ENCODE peak calls at places on chromosomes 3 and 15, in nine cellular contexts. G, J, I, K, L, P, O, V and C are unnamed samples.

GRCh38 chr15:52078876-52079700 is 33.5 kb downstream of the BCL2L10 start:
- DNase-seq in J (peak), V (no peak), K (no peak), G (peak), P (no peak), L (peak), I (peak), O (peak), C (peak)

GRCh38 chr3:172713316-172713715 is 2.4 kb upstream of the NCEH1 start:
- DNase-seq in G (no peak), I (no peak), O (no peak), V (no peak), L (no peak), P (no peak), J (no peak), K (no peak), C (no peak)

GRCh38 chr3:188157971-188158370 is 4.0 kb downstream of the LPP start:
- DNase-seq in L (no peak), J (no peak), I (no peak), O (no peak), P (no peak), V (no peak), G (no peak), K (no peak), C (no peak)

GRCh38 chr3:40366203-40367162 is 20.5 kb upstream of the ENTPD3 start:
- DNase-seq in J (no peak), O (no peak), K (no peak), V (no peak), L (no peak), I (no peak), G (peak), P (no peak), C (no peak)

GRCh38 chr3:160450846-160451245 is 1.3 kb upstream of the TRIM59 start:
- DNase-seq in L (no peak), V (no peak), K (peak), P (peak), I (no peak), J (no peak), G (peak), O (no peak), C (no peak)

GRCh38 chr15:25694238-25694584 is 168.9 kb downstream of the ATP10A start:
- DNase-seq in K (no peak), G (no peak), J (no peak), L (no peak), V (no peak), O (no peak), P (no peak), I (no peak), C (no peak)

GRCh38 chr3:17136251-17136721 is 251.5 kb downstream of the PLCL2 start:
- DNase-seq in P (no peak), G (no peak), J (no peak), K (no peak), L (no peak), I (no peak), O (no peak), V (no peak), C (no peak)

GRCh38 chr3:188119846-188120245 is 34.1 kb upstream of the LPP start:
- DNase-seq in V (no peak), L (no peak), I (no peak), G (no peak), O (no peak), P (no peak), K (no peak), J (no peak), C (no peak)

GRCh38 chr3:126338796-126339241 is 18.4 kb downstream of the KLF15 start:
- DNase-seq in P (no peak), K (no peak), J (no peak), G (no peak), I (no peak), O (no peak), V (no peak), L (no peak), C (no peak)

GRCh38 chr3:134685881-134686802 is 35.3 kb upstream of the KY start:
- DNase-seq in O (no peak), J (no peak), G (peak), I (no peak), P (peak), V (no peak), K (peak), L (no peak), C (no peak)

GRCh38 chr15:28915935-28916334 is 30.2 kb downstream of the APBA2 start:
- DNase-seq in O (no peak), J (no peak), I (no peak), G (no peak), P (no peak), V (no peak), K (no peak), L (no peak), C (no peak)

GRCh38 chr3:55180161-55180560 is 252.3 kb upstream of the LRTM1 start:
- DNase-seq in J (no peak), V (no peak), K (no peak), P (no peak), L (no peak), O (no peak), G (peak), I (no peak), C (no peak)

GRCh38 chr3:187613557-187613956 is 56.6 kb downstream of the SST start:
- DNase-seq in K (no peak), P (no peak), G (no peak), L (no peak), O (no peak), I (no peak), V (no peak), J (no peak), C (no peak)

GRCh38 chr3:46715507-46716175 is 2.0 kb downstream of the PRSS50 start:
- DNase-seq in I (no peak), O (no peak), V (no peak), K (no peak), P (no peak), L (no peak), J (peak), G (no peak), C (no peak)

GRCh38 chr3:110865934-110866333 is 205.7 kb upstream of the NECTIN3 start:
- DNase-seq in L (no peak), V (no peak), I (no peak), O (no peak), P (no peak), K (no peak), J (no peak), G (no peak), C (no peak)

GRCh38 chr3:109819786-109820185 is 482.4 kb upstream of the DPPA4 start:
- DNase-seq in V (no peak), G (no peak), P (no peak), J (no peak), K (no peak), O (no peak), L (no peak), I (no peak), C (no peak)

GRCh38 chr3:132721479-132722164 is 587 bp downstream of the NPHP3 start:
- DNase-seq in V (peak), G (peak), P (peak), I (no peak), L (no peak), O (no peak), K (peak), J (peak), C (peak)

GRCh38 chr3:12946661-12947316 is 105.4 kb upstream of the RPL32 start:
- DNase-seq in V (no peak), O (no peak), K (no peak), L (no peak), I (no peak), J (no peak), G (peak), P (no peak), C (no peak)

GRCh38 chr3:111890051-111890580 is 31.1 kb downstream of the PHLDB2 start:
- DNase-seq in O (no peak), J (no peak), K (no peak), L (no peak), V (no peak), P (no peak), I (no peak), G (peak), C (no peak)

GRCh38 chr3:163508212-163508611 is 1570.1 kb downstream of the SI start:
- DNase-seq in O (no peak), V (no peak), J (no peak), L (no peak), I (no peak), P (no peak), G (no peak), K (no peak), C (no peak)

GRCh38 chr3:171317133-171317532 is 143.1 kb downstream of the TNIK start:
- DNase-seq in V (no peak), I (no peak), K (no peak), P (no peak), G (peak), O (no peak), L (no peak), J (no peak), C (no peak)

GRCh38 chr3:66261318-66261717 is 40.5 kb downstream of the SLC25A26 start:
- DNase-seq in I (no peak), P (no peak), J (no peak), G (peak), L (no peak), V (no peak), O (no peak), K (no peak), C (no peak)

GRCh38 chr3:115341208-115341607 is 194.1 kb upstream of the ZBTB20 start:
- DNase-seq in O (no peak), V (no peak), K (no peak), L (no peak), G (peak), I (no peak), P (peak), J (no peak), C (no peak)

GRCh38 chr15:31378363-31378903 is 51.8 kb downstream of the KLF13 start:
- DNase-seq in K (no peak), P (no peak), L (no peak), G (no peak), I (no peak), O (no peak), V (no peak), J (no peak), C (no peak)

GRCh38 chr3:139309046-139309660 is 34.7 kb upstream of the MRPS22 start:
- DNase-seq in V (no peak), K (no peak), G (peak), I (no peak), J (no peak), L (no peak), O (no peak), P (no peak), C (no peak)

GRCh38 chr3:71461749-71462483 is 121.6 kb downstream of the FOXP1 start:
- DNase-seq in G (no peak), P (no peak), O (no peak), V (no peak), L (no peak), K (no peak), I (no peak), J (no peak), C (no peak)

GRCh38 chr3:191136347-191136746 is 62.7 kb upstream of the OSTN start:
- DNase-seq in I (no peak), O (peak), G (peak), V (no peak), P (no peak), L (no peak), K (no peak), J (no peak), C (no peak)

GRCh38 chr3:43288366-43288765 is 2.0 kb downstream of the SNRK start:
- DNase-seq in V (no peak), P (no peak), J (no peak), G (peak), I (no peak), L (no peak), O (peak), K (no peak), C (peak)

GRCh38 chr3:60720696-60721228 is 530.5 kb downstream of the FHIT start:
- DNase-seq in V (no peak), K (peak), J (no peak), I (no peak), G (no peak), O (no peak), L (no peak), P (peak), C (no peak)

GRCh38 chr15:66233487-66234415 is 19.8 kb downstream of the MEGF11 start:
- DNase-seq in J (no peak), O (no peak), K (peak), I (no peak), V (no peak), L (no peak), G (peak), P (no peak), C (no peak)

GRCh38 chr3:135023985-135024658 is 229.1 kb downstream of the EPHB1 start:
- DNase-seq in G (no peak), I (no peak), V (no peak), J (no peak), O (no peak), K (no peak), L (no peak), P (no peak), C (no peak)

GRCh38 chr15:95439812-95440380 is 890.6 kb upstream of the NR2F2 start:
- DNase-seq in P (no peak), I (no peak), J (no peak), V (no peak), K (no peak), G (no peak), L (no peak), O (no peak), C (no peak)

GRCh38 chr15:85771781-85772445 is 22.8 kb downstream of the KLHL25 start:
- DNase-seq in O (no peak), V (no peak), G (no peak), K (peak), J (peak), P (no peak), I (no peak), L (no peak), C (no peak)

GRCh38 chr15:72222433-72222832 is 8.6 kb downstream of the PKM start:
- DNase-seq in P (no peak), I (no peak), O (no peak), V (no peak), K (no peak), G (peak), J (peak), L (no peak), C (no peak)

GRCh38 chr3:135491478-135491877 is 474.1 kb upstream of the PPP2R3A start:
- DNase-seq in K (no peak), L (no peak), V (no peak), G (peak), P (no peak), O (no peak), J (no peak), I (no peak), C (no peak)

GRCh38 chr3:139202226-139202958 is 141.4 kb upstream of the MRPS22 start:
- DNase-seq in J (no peak), V (no peak), O (no peak), I (no peak), L (no peak), G (peak), P (no peak), K (no peak), C (peak)